ENCODE peak calls at places on chromosomes 2 and 18, in seven cellular contexts. One of them, this sample, is unnamed.

GRCh38 chr2:273338-273737 is 8.6 kb downstream of the ACP1 start:
- DNase-seq in suprapubic skin: no peak
- DNase-seq in neural progenitor cell: no peak
- DNase-seq in colonic mucosa: no peak
- DNase-seq in A549: no peak
- DNase-seq in small intestine: no peak
- DNase-seq in iPS DF 6.9: no peak
- DNase-seq in this sample: no peak

GRCh38 chr2:189347540-189347939 is 93.7 kb upstream of the WDR75 start:
- DNase-seq in suprapubic skin: no peak
- DNase-seq in neural progenitor cell: peak
- DNase-seq in colonic mucosa: peak
- DNase-seq in A549: peak
- DNase-seq in small intestine: peak
- DNase-seq in iPS DF 6.9: no peak
- DNase-seq in this sample: peak

GRCh38 chr2:240861547-240861946 is 7.1 kb upstream of the AGXT start:
- DNase-seq in suprapubic skin: no peak
- DNase-seq in neural progenitor cell: no peak
- DNase-seq in colonic mucosa: no peak
- DNase-seq in A549: no peak
- DNase-seq in small intestine: no peak
- DNase-seq in iPS DF 6.9: no peak
- DNase-seq in this sample: no peak

GRCh38 chr2:240233891-240234502 is 93.5 kb upstream of the OTOS start:
- DNase-seq in suprapubic skin: peak
- DNase-seq in neural progenitor cell: no peak
- DNase-seq in colonic mucosa: peak
- DNase-seq in A549: no peak
- DNase-seq in small intestine: no peak
- DNase-seq in iPS DF 6.9: no peak
- DNase-seq in this sample: no peak

GRCh38 chr2:63425606-63426005 is 162.7 kb downstream of the WDPCP start:
- DNase-seq in suprapubic skin: no peak
- DNase-seq in neural progenitor cell: no peak
- DNase-seq in colonic mucosa: no peak
- DNase-seq in A549: no peak
- DNase-seq in small intestine: no peak
- DNase-seq in iPS DF 6.9: no peak
- DNase-seq in this sample: no peak

GRCh38 chr2:223586261-223586660 is 15.9 kb downstream of the SCG2 start:
- DNase-seq in suprapubic skin: no peak
- DNase-seq in neural progenitor cell: no peak
- DNase-seq in colonic mucosa: no peak
- DNase-seq in A549: peak
- DNase-seq in small intestine: no peak
- DNase-seq in iPS DF 6.9: no peak
- DNase-seq in this sample: no peak

GRCh38 chr2:177211148-177211547 is 1.4 kb upstream of the HNRNPA3 start:
- DNase-seq in suprapubic skin: no peak
- DNase-seq in neural progenitor cell: no peak
- DNase-seq in colonic mucosa: no peak
- DNase-seq in A549: no peak
- DNase-seq in small intestine: peak
- DNase-seq in iPS DF 6.9: no peak
- DNase-seq in this sample: no peak

GRCh38 chr2:239661334-239662312 is 260.8 kb upstream of the HDAC4 start:
- DNase-seq in suprapubic skin: no peak
- DNase-seq in neural progenitor cell: peak
- DNase-seq in colonic mucosa: no peak
- DNase-seq in A549: no peak
- DNase-seq in small intestine: no peak
- DNase-seq in iPS DF 6.9: no peak
- DNase-seq in this sample: no peak

GRCh38 chr18:59961086-59961485 is 61.3 kb downstream of the PMAIP1 start:
- DNase-seq in suprapubic skin: no peak
- DNase-seq in neural progenitor cell: no peak
- DNase-seq in colonic mucosa: no peak
- DNase-seq in A549: no peak
- DNase-seq in small intestine: peak
- DNase-seq in iPS DF 6.9: no peak
- DNase-seq in this sample: no peak

GRCh38 chr2:38444247-38444646 is 67.2 kb upstream of the ATL2 start:
- DNase-seq in suprapubic skin: no peak
- DNase-seq in neural progenitor cell: peak
- DNase-seq in colonic mucosa: no peak
- DNase-seq in A549: no peak
- DNase-seq in small intestine: no peak
- DNase-seq in iPS DF 6.9: no peak
- DNase-seq in this sample: no peak

GRCh38 chr18:79528846-79529245 is 133.1 kb downstream of the NFATC1 start:
- DNase-seq in suprapubic skin: peak
- DNase-seq in neural progenitor cell: peak
- DNase-seq in colonic mucosa: peak
- DNase-seq in A549: peak
- DNase-seq in small intestine: peak
- DNase-seq in iPS DF 6.9: peak
- DNase-seq in this sample: peak

GRCh38 chr2:46770622-46771021 is 145.0 kb downstream of the MCFD2 start:
- DNase-seq in suprapubic skin: no peak
- DNase-seq in neural progenitor cell: no peak
- DNase-seq in colonic mucosa: no peak
- DNase-seq in A549: peak
- DNase-seq in small intestine: no peak
- DNase-seq in iPS DF 6.9: no peak
- DNase-seq in this sample: no peak

GRCh38 chr2:207632575-207633492 is 7.6 kb upstream of the METTL21A start:
- DNase-seq in suprapubic skin: no peak
- DNase-seq in neural progenitor cell: no peak
- DNase-seq in colonic mucosa: no peak
- DNase-seq in A549: peak
- DNase-seq in small intestine: no peak
- DNase-seq in iPS DF 6.9: no peak
- DNase-seq in this sample: no peak

GRCh38 chr2:240626531-240627300 is 1.4 kb downstream of the GPR35 start:
- DNase-seq in suprapubic skin: peak
- DNase-seq in neural progenitor cell: no peak
- DNase-seq in colonic mucosa: no peak
- DNase-seq in A549: no peak
- DNase-seq in small intestine: no peak
- DNase-seq in iPS DF 6.9: no peak
- DNase-seq in this sample: no peak

GRCh38 chr2:104332733-104333132 is 521.2 kb upstream of the POU3F3 start:
- DNase-seq in suprapubic skin: no peak
- DNase-seq in neural progenitor cell: no peak
- DNase-seq in colonic mucosa: no peak
- DNase-seq in A549: peak
- DNase-seq in small intestine: peak
- DNase-seq in iPS DF 6.9: no peak
- DNase-seq in this sample: no peak

GRCh38 chr2:217943379-217944321 is 59.1 kb downstream of the TNS1 start:
- DNase-seq in suprapubic skin: peak
- DNase-seq in neural progenitor cell: peak
- DNase-seq in colonic mucosa: peak
- DNase-seq in A549: peak
- DNase-seq in small intestine: peak
- DNase-seq in iPS DF 6.9: no peak
- DNase-seq in this sample: peak

GRCh38 chr2:100842241-100842922 is 22.4 kb downstream of the NPAS2 start:
- DNase-seq in suprapubic skin: no peak
- DNase-seq in neural progenitor cell: no peak
- DNase-seq in colonic mucosa: no peak
- DNase-seq in A549: no peak
- DNase-seq in small intestine: no peak
- DNase-seq in iPS DF 6.9: no peak
- DNase-seq in this sample: no peak

GRCh38 chr2:221581986-221582385 is 9.9 kb upstream of the EPHA4 start:
- DNase-seq in suprapubic skin: no peak
- DNase-seq in neural progenitor cell: no peak
- DNase-seq in colonic mucosa: no peak
- DNase-seq in A549: no peak
- DNase-seq in small intestine: no peak
- DNase-seq in iPS DF 6.9: no peak
- DNase-seq in this sample: no peak

GRCh38 chr18:21051615-21052014 is 60.0 kb downstream of the ROCK1 start:
- DNase-seq in suprapubic skin: no peak
- DNase-seq in neural progenitor cell: no peak
- DNase-seq in colonic mucosa: no peak
- DNase-seq in A549: no peak
- DNase-seq in small intestine: no peak
- DNase-seq in iPS DF 6.9: no peak
- DNase-seq in this sample: no peak
- H3K27ac ChIP-seq in suprapubic skin: no peak
- H3K27ac ChIP-seq in neural progenitor cell: no peak
- H3K27ac ChIP-seq in colonic mucosa: no peak
- H3K27ac ChIP-seq in A549: no peak
- H3K27ac ChIP-seq in small intestine: no peak
- H3K27ac ChIP-seq in iPS DF 6.9: no peak
- H3K27ac ChIP-seq in this sample: no peak

GRCh38 chr2:98634406-98635092 is 26.2 kb downstream of the UNC50 start:
- DNase-seq in suprapubic skin: no peak
- DNase-seq in neural progenitor cell: peak
- DNase-seq in colonic mucosa: no peak
- DNase-seq in A549: peak
- DNase-seq in small intestine: peak
- DNase-seq in iPS DF 6.9: peak
- DNase-seq in this sample: no peak
- H3K27ac ChIP-seq in suprapubic skin: no peak
- H3K27ac ChIP-seq in neural progenitor cell: peak
- H3K27ac ChIP-seq in colonic mucosa: no peak
- H3K27ac ChIP-seq in A549: no peak
- H3K27ac ChIP-seq in small intestine: peak
- H3K27ac ChIP-seq in iPS DF 6.9: no peak
- H3K27ac ChIP-seq in this sample: no peak

GRCh38 chr2:158502984-158503383 is 46.2 kb downstream of the PKP4 start:
- DNase-seq in suprapubic skin: no peak
- DNase-seq in neural progenitor cell: no peak
- DNase-seq in colonic mucosa: no peak
- DNase-seq in A549: peak
- DNase-seq in small intestine: no peak
- DNase-seq in iPS DF 6.9: no peak
- DNase-seq in this sample: no peak
- H3K27ac ChIP-seq in suprapubic skin: no peak
- H3K27ac ChIP-seq in neural progenitor cell: no peak
- H3K27ac ChIP-seq in colonic mucosa: no peak
- H3K27ac ChIP-seq in A549: peak
- H3K27ac ChIP-seq in small intestine: no peak
- H3K27ac ChIP-seq in iPS DF 6.9: no peak
- H3K27ac ChIP-seq in this sample: no peak

GRCh38 chr18:49890041-49890440 is 76.7 kb upstream of the ACAA2 start:
- DNase-seq in suprapubic skin: no peak
- DNase-seq in neural progenitor cell: no peak
- DNase-seq in colonic mucosa: no peak
- DNase-seq in A549: no peak
- DNase-seq in small intestine: no peak
- DNase-seq in iPS DF 6.9: no peak
- DNase-seq in this sample: no peak

GRCh38 chr18:49893036-49893435 is 79.7 kb upstream of the ACAA2 start:
- DNase-seq in suprapubic skin: no peak
- DNase-seq in neural progenitor cell: no peak
- DNase-seq in colonic mucosa: no peak
- DNase-seq in A549: no peak
- DNase-seq in small intestine: no peak
- DNase-seq in iPS DF 6.9: no peak
- DNase-seq in this sample: no peak

GRCh38 chr18:49894827-49895226 is 81.5 kb upstream of the ACAA2 start:
- DNase-seq in suprapubic skin: no peak
- DNase-seq in neural progenitor cell: no peak
- DNase-seq in colonic mucosa: no peak
- DNase-seq in A549: no peak
- DNase-seq in small intestine: no peak
- DNase-seq in iPS DF 6.9: no peak
- DNase-seq in this sample: no peak

GRCh38 chr18:49886891-49887764 is 73.8 kb upstream of the ACAA2 start:
- DNase-seq in suprapubic skin: no peak
- DNase-seq in neural progenitor cell: peak
- DNase-seq in colonic mucosa: no peak
- DNase-seq in A549: no peak
- DNase-seq in small intestine: no peak
- DNase-seq in iPS DF 6.9: no peak
- DNase-seq in this sample: no peak

DNA sequence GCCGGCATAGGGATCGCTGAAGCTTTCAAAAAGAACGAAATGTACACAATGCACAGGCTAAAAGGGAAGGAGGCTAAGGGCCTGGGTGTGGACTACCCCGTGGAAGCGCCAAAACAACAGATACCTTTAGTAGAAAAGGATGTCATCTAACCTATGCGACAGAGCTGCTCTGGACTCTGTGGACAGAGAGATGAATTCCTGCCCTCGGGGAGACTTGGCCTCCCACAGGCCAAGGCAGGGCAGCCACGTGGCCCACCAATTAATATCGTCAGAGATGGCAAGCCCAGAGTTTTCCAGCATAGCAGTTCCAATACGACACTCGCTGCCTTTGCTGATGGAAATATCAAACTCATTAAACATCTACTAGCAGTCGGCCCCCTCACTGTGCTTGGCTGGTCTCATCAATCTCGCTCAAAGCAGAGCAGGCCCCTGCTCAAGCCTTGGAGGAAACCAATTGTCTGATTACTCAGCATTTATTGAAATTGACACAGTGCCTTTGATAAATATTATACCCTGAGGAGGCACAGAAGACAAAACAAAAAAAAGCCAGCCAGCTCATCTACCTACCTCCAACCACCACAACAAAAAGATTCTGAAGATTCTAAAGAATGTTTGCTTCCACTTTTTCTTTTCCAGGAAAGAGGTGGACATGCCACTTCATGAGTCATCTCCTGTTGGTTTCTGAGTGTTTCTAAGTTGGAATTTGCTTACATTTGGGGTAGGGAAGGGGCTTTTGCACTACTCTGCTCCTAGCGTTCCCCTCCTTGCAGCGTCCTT is 79.0 kb upstream of the ACAA2 start:
- DNase-seq in suprapubic skin: no peak
- DNase-seq in neural progenitor cell: no peak
- DNase-seq in colonic mucosa: no peak
- DNase-seq in A549: no peak
- DNase-seq in small intestine: no peak
- DNase-seq in iPS DF 6.9: no peak
- DNase-seq in this sample: no peak
- H3K27ac ChIP-seq in suprapubic skin: no peak
- H3K27ac ChIP-seq in neural progenitor cell: no peak
- H3K27ac ChIP-seq in colonic mucosa: no peak
- H3K27ac ChIP-seq in A549: no peak
- H3K27ac ChIP-seq in small intestine: no peak
- H3K27ac ChIP-seq in iPS DF 6.9: no peak
- H3K27ac ChIP-seq in this sample: no peak

DNA sequence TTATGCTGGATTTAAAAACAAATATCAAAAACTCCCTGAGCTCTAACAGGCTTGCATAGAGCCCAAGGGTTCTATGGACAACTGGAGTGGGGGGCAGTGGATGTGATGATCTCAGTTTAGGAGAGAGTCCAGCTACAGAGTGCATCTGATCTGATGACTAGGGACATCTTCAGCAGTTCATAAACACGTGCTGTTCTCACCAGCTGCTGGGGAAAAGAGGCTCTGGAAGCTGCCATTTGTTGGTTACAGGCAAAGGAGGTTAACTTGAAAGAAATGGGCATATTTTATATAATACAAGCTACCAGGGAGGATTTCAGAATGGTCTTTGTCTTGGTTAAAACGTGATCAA is 36.0 kb upstream of the ZNF396 start:
- DNase-seq in suprapubic skin: no peak
- DNase-seq in neural progenitor cell: no peak
- DNase-seq in colonic mucosa: no peak
- DNase-seq in A549: no peak
- DNase-seq in small intestine: no peak
- DNase-seq in iPS DF 6.9: no peak
- DNase-seq in this sample: no peak
- H3K27ac ChIP-seq in suprapubic skin: peak
- H3K27ac ChIP-seq in neural progenitor cell: no peak
- H3K27ac ChIP-seq in colonic mucosa: no peak
- H3K27ac ChIP-seq in A549: peak
- H3K27ac ChIP-seq in small intestine: no peak
- H3K27ac ChIP-seq in iPS DF 6.9: no peak
- H3K27ac ChIP-seq in this sample: no peak

This sample was measured in substantia nigra.